ENCODE peak calls at places on chromosomes 2 and 18, in four cellular contexts. S, X, J and T are unnamed samples.

GRCh38 chr2:158953926-158954763 is 14.3 kb upstream of the TANC1 start:
- DNase-seq in S (peak), X (no peak), J (peak), T (peak)

GRCh38 chr2:142980246-142981068 is 103.0 kb downstream of the KYNU start:
- DNase-seq in X (no peak), S (peak), J (no peak), T (no peak)

GRCh38 chr18:59052965-59053960 is 86.4 kb upstream of the SEC11C start:
- DNase-seq in J (no peak), S (no peak), X (no peak), T (no peak)

GRCh38 chr18:52183107-52183506 is 156.9 kb upstream of the DCC start:
- DNase-seq in X (no peak), S (no peak), J (no peak), T (no peak)

GRCh38 chr2:10534514-10535250 is 86.6 kb upstream of the ODC1 start:
- DNase-seq in J (no peak), S (peak), X (no peak), T (no peak)

GRCh38 chr2:241741016-241741415 is 6.6 kb downstream of the D2HGDH start:
- DNase-seq in X (peak), J (no peak), S (no peak), T (no peak)

GRCh38 chr2:37205689-37206341 is 9.5 kb downstream of the CEBPZOS start:
- DNase-seq in J (no peak), S (no peak), X (no peak), T (no peak)

GRCh38 chr2:98975611-98976010 is 39.6 kb upstream of the CRACDL start:
- DNase-seq in S (no peak), X (no peak), J (no peak), T (no peak)

GRCh38 chr2:36329746-36330145 is 25.8 kb upstream of the CRIM1 start:
- DNase-seq in X (no peak), J (no peak), S (peak), T (no peak)